ENCODE peak calls at places on chromosome 3, in seven cellular contexts. M is IMR-90, V is H9, T is mesenchymal stem cell, H is mesendoderm, E is neuronal stem cell, P is trophoblast cell. C is an unnamed sample.
A peak's percentile ranks its signal among the peaks of the same experiment; 100 is the strongest.

GRCh38 chr3:21158801-21159564 is 592.0 kb downstream of the ZNF385D start:
- DNase-seq in P (no peak), E (no peak), V (no peak), T (no peak), H (no peak), M (peak; percentile 3), C (no peak)

GRCh38 chr3:42503957-42504333 is 1.5 kb downstream of the VIPR1 start:
- DNase-seq in P (no peak), T (no peak), V (peak; percentile 23), E (no peak), H (no peak), M (no peak), C (no peak)

GRCh38 chr3:160052385-160053047 is 63.9 kb downstream of the IL12A start:
- DNase-seq in E (no peak), V (no peak), T (no peak), H (no peak), P (no peak), M (peak; percentile 38), C (no peak)

GRCh38 chr3:28850186-28850585 is 430.7 kb upstream of the RBMS3 start:
- DNase-seq in V (no peak), P (peak; percentile 44), M (no peak), T (no peak), H (peak; percentile 46), E (no peak), C (no peak)

GRCh38 chr3:32238816-32239637 is 547 bp downstream of the CMTM8 start:
- DNase-seq in H (peak; percentile 59), E (no peak), V (peak; percentile 58), P (peak; percentile 22), M (peak; percentile 10), T (peak; percentile 38), C (no peak)

GRCh38 chr3:164416491-164417222 is 661.6 kb downstream of the SI start:
- DNase-seq in E (no peak), P (no peak), V (no peak), H (no peak), T (peak; percentile 30), M (no peak), C (no peak)

GRCh38 chr3:140242818-140243276 is 307.9 kb downstream of the CLSTN2 start:
- DNase-seq in P (no peak), M (no peak), T (no peak), E (no peak), H (no peak), V (no peak), C (no peak)

GRCh38 chr3:19934098-19934566 is at the start of gene EFHB:
- DNase-seq in H (peak; percentile 96), M (peak; percentile 10), T (peak; percentile 70), P (peak; percentile 72), E (peak; percentile 50), V (peak; percentile 92), C (peak; percentile 27)

GRCh38 chr3:112976001-112976400 is 1.1 kb upstream of the CD200R1 start:
- DNase-seq in V (no peak), M (no peak), T (no peak), E (no peak), P (no peak), H (no peak), C (no peak)

GRCh38 chr3:127672429-127673190 is at the start of gene ABTB1:
- DNase-seq in T (peak; percentile 75), M (peak; percentile 58), H (peak; percentile 83), P (peak; percentile 65), E (peak; percentile 65), V (peak; percentile 86), C (peak; percentile 87)
- H2BK120ac ChIP-seq in T (peak within 1 kb of the TSS; percentile 65), M (peak within 1 kb of the TSS; percentile 84), H (no peak within 1 kb of the TSS), P (peak within 1 kb of the TSS; percentile 36), E (peak within 1 kb of the TSS; percentile 97), V (no peak within 1 kb of the TSS), C (no peak within 1 kb of the TSS)

DNA sequence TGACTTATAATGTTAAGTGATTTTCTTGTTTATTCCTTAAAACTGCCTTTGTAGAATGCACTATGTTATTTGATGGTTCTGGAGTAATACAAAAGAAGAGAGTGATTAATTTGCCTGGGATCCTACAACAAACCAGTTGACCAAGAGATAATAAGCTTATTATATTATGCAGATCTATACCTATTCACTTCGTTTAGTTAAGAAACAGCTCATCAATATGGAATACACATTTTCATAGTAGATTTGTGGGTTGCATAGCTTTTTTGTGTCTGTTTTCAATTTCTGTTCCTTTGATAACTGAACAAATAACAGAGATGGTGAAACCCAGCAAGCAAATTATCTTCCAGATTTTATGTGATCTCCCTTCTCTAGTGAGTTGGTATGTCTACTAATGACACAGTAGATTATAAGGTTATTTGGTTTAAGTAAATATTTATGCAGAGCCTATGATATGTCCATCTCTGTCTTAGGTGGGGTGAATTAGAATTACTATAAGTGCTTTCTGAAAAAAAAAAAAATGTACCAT is 443.3 kb upstream of the TPRG1 start:
- DNase-seq in V (no peak), T (no peak), P (no peak), E (no peak), M (no peak), H (no peak), C (no peak)
- H2BK120ac ChIP-seq in V (no peak overlapping the region), T (no peak overlapping the region), P (no peak overlapping the region), E (no peak overlapping the region), M (no peak overlapping the region), H (no peak overlapping the region), C (no peak overlapping the region)

DNA sequence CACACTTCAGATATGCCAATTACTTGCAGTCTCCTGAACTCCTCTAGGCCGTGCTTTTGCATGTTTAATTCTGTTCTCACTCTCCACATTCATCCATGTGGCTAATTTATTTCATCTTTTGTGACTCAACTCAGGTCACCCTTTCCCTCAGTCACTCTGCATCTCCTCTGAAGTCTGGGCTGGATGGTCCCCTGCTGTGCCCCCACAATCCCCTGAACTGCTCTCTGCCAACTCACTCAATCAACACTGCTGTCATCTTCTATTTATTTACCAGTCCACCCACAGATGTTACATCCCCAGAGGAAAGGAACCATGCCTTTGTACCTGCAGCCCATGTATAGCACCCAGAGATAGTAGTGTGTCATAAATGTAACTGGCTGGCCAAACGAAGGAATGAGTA is 364.8 kb downstream of the EPHB1 start:
- DNase-seq in P (no peak), T (no peak), H (no peak), E (no peak), V (no peak), M (no peak), C (no peak)
- H2BK120ac ChIP-seq in P (no peak overlapping the region), T (no peak overlapping the region), H (no peak overlapping the region), E (no peak overlapping the region), V (no peak overlapping the region), M (no peak overlapping the region), C (no peak overlapping the region)

GRCh38 chr3:194244167-194244566 is 107.0 kb downstream of the CPN2 start:
- DNase-seq in E (no peak), H (no peak), M (no peak), P (no peak), T (no peak), V (no peak), C (no peak)

GRCh38 chr3:194245474-194245873 is 105.7 kb downstream of the CPN2 start:
- DNase-seq in H (no peak), M (no peak), T (no peak), P (no peak), E (no peak), V (no peak), C (no peak)

GRCh38 chr3:194243172-194243861 is 107.4 kb downstream of the HES1 start:
- DNase-seq in E (no peak), T (no peak), P (no peak), V (no peak), H (no peak), M (no peak), C (no peak)

GRCh38 chr3:194237110-194237509 is 101.2 kb downstream of the HES1 start:
- DNase-seq in V (no peak), M (no peak), T (peak; percentile 42), H (no peak), E (no peak), P (peak; percentile 7), C (no peak)

GRCh38 chr3:194240766-194241165 is 104.8 kb downstream of the HES1 start:
- DNase-seq in M (no peak), P (no peak), E (no peak), V (no peak), H (no peak), T (no peak), C (no peak)
- H2BK120ac ChIP-seq in M (no peak overlapping the region), P (no peak overlapping the region), E (no peak overlapping the region), V (no peak overlapping the region), H (no peak overlapping the region), T (no peak overlapping the region), C (no peak overlapping the region)

GRCh38 chr3:13314877-13315276 is 105.2 kb downstream of the NUP210 start:
- DNase-seq in M (no peak), T (no peak), E (no peak), H (no peak), V (no peak), P (no peak), C (no peak)
- H2BK120ac ChIP-seq in M (no peak overlapping the region), T (no peak overlapping the region), E (no peak overlapping the region), H (no peak overlapping the region), V (no peak overlapping the region), P (no peak overlapping the region), C (no peak overlapping the region)

DNA sequence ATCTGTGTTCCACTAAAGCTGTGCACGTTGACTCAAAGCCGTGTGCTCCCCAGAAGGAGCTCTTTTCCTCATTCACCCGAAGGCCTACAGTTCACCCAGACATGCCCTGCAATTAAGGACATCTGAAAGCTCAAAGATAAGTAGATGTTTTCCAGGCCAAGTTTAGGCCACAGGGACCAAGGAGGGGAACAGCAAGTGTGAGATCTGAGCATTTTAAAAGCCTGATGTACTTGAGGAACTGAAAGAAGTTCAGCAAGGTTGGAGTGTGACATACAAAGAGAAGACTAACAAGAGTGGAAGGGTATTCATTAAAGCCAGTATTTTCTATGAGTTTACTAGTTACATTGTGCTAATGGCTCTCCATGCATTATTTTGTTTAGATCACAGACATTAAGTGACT is 68.0 kb downstream of the CASR start:
- DNase-seq in P (no peak), H (no peak), M (no peak), V (no peak), E (no peak), T (no peak), C (no peak)
- H2BK120ac ChIP-seq in P (no peak overlapping the region), H (no peak overlapping the region), M (no peak overlapping the region), V (no peak overlapping the region), E (no peak overlapping the region), T (no peak overlapping the region), C (no peak overlapping the region)

GRCh38 chr3:119616056-119616455 is 18.4 kb downstream of the PLA1A start:
- DNase-seq in P (no peak), T (no peak), E (no peak), M (no peak), H (no peak), V (no peak), C (no peak)

GRCh38 chr3:119620899-119621298 is 23.2 kb downstream of the PLA1A start:
- DNase-seq in V (no peak), H (no peak), T (no peak), M (no peak), P (no peak), E (no peak), C (no peak)

GRCh38 chr3:119624002-119624401 is 26.3 kb downstream of the PLA1A start:
- DNase-seq in M (no peak), H (no peak), P (no peak), T (no peak), V (no peak), E (no peak), C (no peak)

GRCh38 chr3:119613872-119614271 is 16.2 kb downstream of the PLA1A start:
- DNase-seq in V (no peak), E (no peak), T (no peak), H (no peak), M (no peak), P (no peak), C (no peak)

GRCh38 chr3:119619094-119619493 is 21.4 kb downstream of the PLA1A start:
- DNase-seq in H (no peak), P (no peak), V (no peak), E (no peak), T (no peak), M (no peak), C (no peak)
- H2BK120ac ChIP-seq in H (no peak overlapping the region), P (no peak overlapping the region), V (no peak overlapping the region), E (no peak overlapping the region), T (no peak overlapping the region), M (no peak overlapping the region), C (no peak overlapping the region)

C was measured in H1.